ENCODE peak calls at places on chromosome 10, in six cellular contexts. H is astrocyte, L is AG09309, I is mesothelial cell of epicardium, Z is A549, T is fibroblast of villous mesenchyme. Y is an unnamed sample.

GRCh38 chr10:29658984-29659769 is 24.4 kb upstream of the SVIL start:
- DNase-seq in T (peak), Z (peak), H (peak), I (no peak), L (peak), Y (no peak)

GRCh38 chr10:71123023-71123422 is 89.3 kb upstream of the UNC5B start:
- DNase-seq in L (no peak), H (no peak), T (no peak), I (no peak), Z (no peak), Y (no peak)

GRCh38 chr10:22321156-22321711 is 335 bp downstream of the BMI1 start:
- DNase-seq in H (peak), I (peak), T (peak), Z (peak), L (no peak), Y (peak)

GRCh38 chr10:19788075-19788686 is 28.1 kb upstream of the PLXDC2 start:
- DNase-seq in I (no peak), L (peak), Z (no peak), T (peak), H (peak), Y (no peak)

GRCh38 chr10:13852872-13853271 is 266.1 kb downstream of the PRPF18 start:
- DNase-seq in Z (no peak), I (no peak), T (no peak), H (no peak), L (no peak), Y (no peak)

GRCh38 chr10:77511498-77512218 is 126.0 kb downstream of the KCNMA1 start:
- DNase-seq in H (no peak), I (no peak), T (peak), L (no peak), Z (no peak), Y (no peak)

GRCh38 chr10:14535497-14536199 is 204.9 kb upstream of the FRMD4A start:
- DNase-seq in Z (no peak), H (no peak), T (no peak), L (no peak), I (no peak), Y (no peak)

GRCh38 chr10:118844731-118845573 is 90.2 kb upstream of the CACUL1 start:
- DNase-seq in Z (no peak), T (peak), I (no peak), H (peak), L (no peak), Y (no peak)

GRCh38 chr10:32317795-32318194 is 29.2 kb downstream of the EPC1 start:
- DNase-seq in T (no peak), Z (no peak), I (no peak), H (no peak), L (no peak), Y (no peak)

GRCh38 chr10:113616244-113617074 is 47.4 kb downstream of the NRAP start:
- DNase-seq in L (no peak), I (no peak), Z (peak), T (peak), H (no peak), Y (no peak)

GRCh38 chr10:113617086-113617485 is 46.8 kb downstream of the NRAP start:
- DNase-seq in I (no peak), H (no peak), L (no peak), Z (no peak), T (no peak), Y (no peak)

GRCh38 chr10:113613427-113613826 is 50.4 kb downstream of the NRAP start:
- DNase-seq in Z (no peak), H (no peak), I (no peak), L (no peak), T (no peak), Y (no peak)

GRCh38 chr10:113612154-113612553 is 51.7 kb downstream of the NRAP start:
- DNase-seq in I (no peak), T (no peak), H (no peak), Z (no peak), L (no peak), Y (no peak)

GRCh38 chr10:113614304-113614703 is 49.5 kb downstream of the NRAP start:
- DNase-seq in H (no peak), L (no peak), I (no peak), T (no peak), Z (no peak), Y (no peak)
- TF ChIP-seq CTCF in H (no peak), L (no peak), I (no peak), T (no peak), Z (no peak), Y (no peak)

GRCh38 chr10:85317827-85318226 is 989.4 kb downstream of the CCSER2 start:
- DNase-seq in I (no peak), H (no peak), L (no peak), T (no peak), Z (no peak), Y (no peak)
- TF ChIP-seq CTCF in I (no peak), H (no peak), L (no peak), T (no peak), Z (no peak), Y (no peak)

DNA sequence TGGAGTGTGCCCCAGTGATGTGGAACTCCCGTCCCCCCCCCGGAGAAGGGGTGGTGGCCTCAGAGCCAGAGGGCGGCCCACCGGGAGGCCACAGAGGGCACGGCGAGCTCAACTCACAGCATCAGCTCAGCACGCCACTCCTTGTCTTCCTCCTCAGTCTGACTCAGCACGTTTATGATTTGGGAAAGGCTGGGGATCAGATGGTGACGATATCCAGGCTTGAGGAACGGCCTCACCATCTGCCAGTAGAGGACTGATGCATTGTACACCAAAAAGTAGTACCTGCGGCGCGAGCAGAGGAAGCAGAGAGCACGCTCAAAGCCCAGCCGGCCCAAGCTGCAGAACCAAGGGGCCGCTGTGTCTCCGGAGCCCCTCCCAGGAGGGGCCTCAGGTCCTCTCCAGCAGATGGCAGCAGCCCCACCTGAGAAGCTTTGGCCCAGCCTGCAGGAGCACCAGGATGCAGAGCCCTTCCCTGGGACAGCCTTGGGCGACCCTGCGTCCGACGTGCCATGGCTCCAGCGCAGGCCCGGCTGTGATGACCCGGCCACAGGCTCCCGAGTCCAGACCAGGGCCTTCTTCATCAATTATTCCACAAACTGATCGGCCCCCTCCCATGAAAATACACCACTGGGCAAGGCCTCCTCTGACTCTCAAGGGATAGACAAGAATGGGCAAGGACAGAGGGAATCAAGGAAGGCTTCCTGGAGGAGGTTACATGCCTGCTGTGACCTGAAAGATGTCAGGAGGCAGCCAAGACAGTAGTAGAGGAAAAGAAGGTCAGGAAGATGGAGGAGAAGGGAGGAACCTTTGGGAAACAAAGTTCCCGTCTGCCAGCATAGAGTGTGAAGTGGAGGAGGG is 3.7 kb downstream of the CFAP46 start:
- DNase-seq in Z (no peak), H (no peak), T (peak), I (no peak), L (no peak), Y (no peak)
- TF ChIP-seq CTCF in Z (peak), H (peak), T (peak), I (no peak), L (peak), Y (no peak)

GRCh38 chr10:11135709-11136108 is 118.0 kb downstream of the CELF2 start:
- DNase-seq in T (no peak), I (no peak), Z (no peak), H (no peak), L (no peak), Y (no peak)

GRCh38 chr10:11138634-11139033 is 121.0 kb downstream of the CELF2 start:
- DNase-seq in H (no peak), T (no peak), I (no peak), L (no peak), Z (no peak), Y (no peak)

GRCh38 chr10:11131112-11131639 is 113.5 kb downstream of the CELF2 start:
- DNase-seq in L (no peak), T (no peak), H (no peak), Z (no peak), I (no peak), Y (no peak)

DNA sequence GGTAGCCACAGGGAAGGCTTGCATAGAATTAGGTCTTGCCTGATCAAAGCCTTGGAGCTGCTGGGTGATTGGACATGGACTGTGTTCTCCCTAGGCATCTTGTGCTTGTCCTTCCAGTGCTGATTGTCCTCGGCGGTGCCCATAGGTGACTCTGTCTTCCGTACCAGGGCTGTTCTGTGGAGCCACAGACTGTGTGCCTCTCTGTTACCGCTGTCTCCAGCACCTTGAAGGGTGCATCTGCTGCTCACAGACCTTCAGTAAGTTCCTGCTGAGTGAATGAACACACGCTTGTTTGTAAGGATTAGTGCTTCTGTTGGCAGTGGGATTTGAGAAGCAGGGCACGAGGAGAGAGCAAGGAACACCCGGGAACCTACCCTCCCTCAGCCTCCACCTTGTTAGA is 116.7 kb downstream of the CELF2 start:
- DNase-seq in I (no peak), L (no peak), Z (no peak), T (no peak), H (no peak), Y (no peak)
- TF ChIP-seq CTCF in I (no peak), L (no peak), Z (no peak), T (no peak), H (no peak), Y (no peak)

GRCh38 chr10:126921974-126922525 is 16.8 kb downstream of the DOCK1 start:
- DNase-seq in H (peak), T (peak), I (no peak), Z (no peak), L (peak), Y (no peak)
- TF ChIP-seq CTCF in H (no peak), T (no peak), I (no peak), Z (no peak), L (no peak), Y (no peak)

GRCh38 chr10:69901623-69902505 is 100.2 kb downstream of the COL13A1 start:
- DNase-seq in I (peak), T (peak), L (peak), H (peak), Z (peak), Y (no peak)
- TF ChIP-seq CTCF in I (peak), T (peak), L (peak), H (peak), Z (peak), Y (no peak)

DNA sequence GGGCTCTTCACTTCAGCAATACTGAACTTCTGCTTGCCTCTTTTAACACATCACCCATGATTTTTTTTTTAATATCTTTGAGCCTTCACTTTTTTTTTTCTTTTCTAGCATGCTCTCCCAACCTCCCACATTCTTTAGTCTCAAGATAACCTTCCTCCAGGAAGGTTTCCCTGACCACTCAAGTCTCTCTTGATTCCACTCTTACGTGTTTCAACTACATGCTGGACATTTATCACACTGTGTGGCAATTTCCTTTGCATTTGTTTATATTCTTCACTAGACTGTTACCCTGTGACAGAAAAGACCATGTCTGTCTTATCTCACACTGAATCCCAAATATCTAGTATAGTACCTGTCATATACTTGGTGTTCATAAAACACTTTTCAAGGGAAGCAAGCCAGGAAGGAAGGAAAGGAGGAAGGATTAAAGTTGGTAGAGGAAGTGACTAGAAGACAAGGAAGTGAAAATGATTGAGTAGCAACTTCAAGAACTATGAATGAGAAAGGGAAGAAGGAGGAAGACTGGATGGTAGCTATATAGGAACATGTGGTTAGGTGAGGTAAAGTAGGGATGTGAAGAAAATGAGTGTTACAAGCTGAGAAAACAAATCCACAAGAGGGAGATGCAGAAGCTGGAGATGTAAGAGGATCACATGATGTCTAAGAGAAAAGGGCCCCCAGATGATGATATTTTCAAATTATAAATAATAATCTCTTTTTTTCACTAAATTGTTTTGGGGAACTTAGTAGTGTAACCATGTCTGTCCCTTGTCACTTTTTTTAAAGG is 40.4 kb downstream of the IFIT5 start:
- DNase-seq in Z (no peak), H (no peak), L (no peak), I (no peak), T (peak), Y (no peak)
- TF ChIP-seq CTCF in Z (no peak), H (no peak), L (no peak), I (no peak), T (no peak), Y (no peak)

DNA sequence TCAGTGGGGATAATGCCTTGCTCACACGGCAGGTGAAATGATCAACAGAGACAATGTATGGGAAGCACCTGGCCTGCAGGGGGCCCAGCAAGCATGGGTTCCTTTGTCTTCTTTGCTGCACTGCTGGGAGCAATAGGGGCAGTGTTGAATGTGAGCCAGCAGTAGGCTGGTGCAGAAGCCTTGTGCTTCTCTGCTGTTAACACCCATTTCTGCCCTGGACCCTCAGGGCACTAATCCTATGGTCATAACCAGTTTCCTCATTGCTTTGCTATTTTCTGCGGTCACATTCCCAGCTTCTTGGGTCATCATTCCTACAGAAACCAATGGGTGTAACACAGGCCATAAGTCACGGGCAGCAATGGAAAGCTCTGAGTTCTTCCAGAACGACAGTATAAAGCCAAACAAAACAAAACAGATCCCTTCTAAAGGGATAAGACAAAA is 10.9 kb upstream of the LGI1 start:
- DNase-seq in I (no peak), L (peak), T (peak), H (peak), Z (peak), Y (no peak)
- TF ChIP-seq CTCF in I (no peak), L (peak), T (peak), H (peak), Z (peak), Y (no peak)

DNA sequence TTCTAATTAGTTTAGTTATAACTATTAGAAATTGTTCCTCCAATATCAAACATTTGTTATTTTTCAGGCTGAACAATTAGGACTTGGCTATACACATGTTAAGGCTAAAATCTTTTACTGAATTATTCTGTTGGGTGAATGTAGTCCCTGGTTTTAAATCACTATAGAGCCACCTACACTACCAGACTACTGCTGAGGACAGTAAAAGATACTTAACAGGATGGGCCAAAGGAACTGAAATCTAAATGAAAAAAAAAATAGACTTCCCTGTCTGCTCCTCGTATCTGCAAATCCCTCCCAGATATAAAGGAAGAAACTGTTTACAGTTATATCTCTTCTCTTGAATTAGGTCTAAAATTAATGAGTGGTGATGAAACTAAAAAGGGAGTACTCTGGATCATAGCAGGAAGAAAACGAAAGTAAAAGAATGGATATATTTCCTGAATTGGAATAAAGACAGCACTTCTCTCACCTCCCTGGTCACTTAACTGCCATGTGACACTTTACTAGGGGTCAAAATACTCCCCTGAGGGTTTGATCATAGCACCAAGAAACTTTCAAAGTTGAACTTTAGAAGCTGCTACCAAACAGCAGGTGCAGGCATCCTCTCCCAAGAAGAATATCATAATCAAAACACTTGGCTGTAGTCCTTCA is 12.7 kb downstream of the FBXW4 start:
- DNase-seq in I (no peak), Z (no peak), L (no peak), T (peak), H (no peak), Y (no peak)
- TF ChIP-seq CTCF in I (no peak), Z (no peak), L (no peak), T (no peak), H (no peak), Y (no peak)

GRCh38 chr10:123570898-123571515 is 95.1 kb upstream of the GPR26 start:
- DNase-seq in T (no peak), L (no peak), H (no peak), I (no peak), Z (no peak), Y (no peak)

GRCh38 chr10:123571978-123572377 is 94.2 kb upstream of the GPR26 start:
- DNase-seq in T (no peak), I (no peak), L (no peak), H (no peak), Z (no peak), Y (no peak)

GRCh38 chr10:123576706-123577105 is 89.4 kb upstream of the GPR26 start:
- DNase-seq in H (no peak), Z (no peak), L (no peak), T (no peak), I (no peak), Y (no peak)

GRCh38 chr10:123574299-123574698 is 91.9 kb upstream of the GPR26 start:
- DNase-seq in Z (no peak), T (no peak), L (no peak), I (no peak), H (no peak), Y (no peak)

DNA sequence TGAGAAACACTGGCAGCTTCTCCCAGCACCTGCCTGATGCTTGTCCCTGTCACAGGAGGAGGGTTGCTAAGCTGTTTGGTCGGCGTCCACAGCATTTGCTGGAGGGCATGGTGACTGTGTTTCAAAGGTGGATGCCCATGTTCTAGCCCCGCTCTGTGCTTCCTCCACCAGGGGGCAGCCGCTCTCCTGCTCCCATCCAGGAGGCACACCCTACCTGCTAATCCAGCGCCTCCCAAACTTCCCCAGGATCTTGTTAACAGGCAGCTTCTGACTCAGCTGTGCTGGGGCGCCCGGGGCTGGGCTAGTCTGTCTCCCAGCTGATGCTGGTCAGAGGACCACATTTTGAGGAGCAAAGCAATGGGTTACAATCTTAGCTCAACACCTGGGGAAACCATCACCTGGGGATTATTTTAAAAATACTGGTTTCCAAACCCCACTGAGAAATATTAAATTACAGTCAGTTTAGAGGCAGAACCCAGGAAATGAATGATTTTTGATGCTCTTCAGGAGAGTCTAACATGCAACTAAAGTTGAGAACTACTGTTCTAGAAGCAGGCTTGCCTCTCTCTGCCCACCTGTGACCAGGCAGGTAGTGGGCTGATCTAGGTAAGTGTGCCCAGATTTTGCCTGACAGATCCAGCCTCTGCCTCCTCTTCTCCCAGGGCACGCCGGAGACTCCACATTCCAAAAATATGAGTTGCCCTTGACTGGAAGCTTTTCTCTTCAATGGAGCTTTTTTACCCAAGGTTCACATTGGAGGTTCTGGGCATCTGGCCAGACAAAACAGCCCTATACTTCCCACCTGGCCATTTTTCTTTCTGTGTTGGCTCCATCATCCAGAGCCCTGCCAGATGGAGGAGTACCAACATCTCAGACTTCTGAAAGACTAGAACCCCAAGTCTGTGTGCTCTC is 92.7 kb upstream of the GPR26 start:
- DNase-seq in T (no peak), I (no peak), H (no peak), L (no peak), Z (peak), Y (no peak)
- TF ChIP-seq CTCF in T (peak), I (peak), H (no peak), L (peak), Z (peak), Y (no peak)

Y was measured in activated B cell treated with CpG ODN at 0.5 μM for 24 hours.